ENCODE peak calls at places on chromosomes 7 and 10, in eight cellular contexts. C is T-helper 1 cell, O is H54, Q is ureter, A is neural progenitor cell, Z is right atrium auricular region, W is T follicular helper cell, D is fibroblast of the conjunctiva. T is an unnamed sample.

GRCh38 chr7:116873619-116874018 is 11.2 kb downstream of the CAPZA2 start:
- DNase-seq in Q (no peak), W (no peak), O (no peak), C (no peak), Z (no peak), A (no peak), D (no peak), T (no peak)

GRCh38 chr10:65375528-65375927 is 1550.3 kb upstream of the LRRTM3 start:
- DNase-seq in Z (no peak), C (no peak), O (no peak), A (no peak), W (no peak), Q (no peak), D (no peak), T (no peak)

GRCh38 chr7:29285861-29286260 is 91.3 kb downstream of the CHN2 start:
- DNase-seq in C (no peak), W (no peak), Q (no peak), O (no peak), A (no peak), Z (no peak), D (no peak), T (no peak)

GRCh38 chr7:29158748-29159147 is 12.4 kb upstream of the CPVL start:
- DNase-seq in Z (no peak), W (no peak), O (no peak), D (no peak), Q (no peak), A (no peak), C (no peak), T (no peak)

GRCh38 chr7:27910341-27910740 is 170.4 kb downstream of the TAX1BP1 start:
- DNase-seq in A (peak), Z (no peak), O (no peak), C (no peak), Q (no peak), W (no peak), D (no peak), T (no peak)

GRCh38 chr7:80182630-80183276 is 48.1 kb downstream of the GNAI1 start:
- DNase-seq in W (no peak), Z (no peak), D (no peak), C (no peak), Q (no peak), A (no peak), O (no peak), T (no peak)

GRCh38 chr7:112050205-112050881 is 155.9 kb downstream of the DOCK4 start:
- DNase-seq in W (no peak), Q (no peak), D (no peak), C (no peak), A (no peak), Z (no peak), O (no peak), T (no peak)

GRCh38 chr10:126910798-126911197 is 5.6 kb downstream of the DOCK1 start:
- DNase-seq in Q (no peak), A (no peak), D (no peak), Z (no peak), C (no peak), O (no peak), W (no peak), T (no peak)

GRCh38 chr7:50146692-50147091 is 53.6 kb upstream of the ZPBP start:
- DNase-seq in C (no peak), Q (no peak), Z (no peak), O (no peak), D (no peak), W (no peak), A (no peak), T (no peak)

GRCh38 chr10:44216073-44216472 is 168.8 kb downstream of the CXCL12 start:
- DNase-seq in D (no peak), Z (no peak), A (no peak), O (no peak), W (no peak), C (no peak), Q (no peak), T (no peak)

GRCh38 chr10:79023489-79024162 is 45.1 kb upstream of the ZMIZ1 start:
- DNase-seq in Q (no peak), C (no peak), D (no peak), Z (no peak), A (no peak), O (no peak), W (no peak), T (no peak)

GRCh38 chr10:27568196-27569175 is 64.4 kb downstream of the RAB18 start:
- DNase-seq in Z (no peak), C (no peak), Q (no peak), W (no peak), A (no peak), D (no peak), O (no peak), T (no peak)

GRCh38 chr7:2575733-2576350 is 17.1 kb downstream of the IQCE start:
- DNase-seq in W (no peak), D (no peak), O (no peak), C (no peak), Q (no peak), A (no peak), Z (no peak), T (no peak)

GRCh38 chr7:67716729-67717128 is 720.1 kb downstream of the TYW1 start:
- DNase-seq in O (no peak), W (no peak), Z (no peak), C (no peak), A (no peak), D (no peak), Q (no peak), T (no peak)

T was measured in GM12892.